ENCODE peak calls at places on chromosomes 3 and 15, in ten cellular contexts. C is heart left ventricle, P is tibial nerve, T is stomach, X is A549, Z is GM12891, J is GM12878, Q is testis, R is IMR-90, N is breast epithelium. A is an unnamed sample.

GRCh38 chr15:80403712-80404056 is 498 bp upstream of the ARNT2 start:
- DNase-seq in J (no peak), C (no peak), Q (no peak), T (no peak), Z (no peak), R (no peak), P (no peak), N (no peak), X (peak), A (no peak)

GRCh38 chr3:66075281-66075680 is 36.6 kb upstream of the MAGI1 start:
- DNase-seq in P (no peak), N (no peak), R (peak), Z (no peak), T (no peak), J (no peak), Q (no peak), X (no peak), C (no peak), A (peak)

GRCh38 chr3:52231502-52232278 is 6.2 kb upstream of the TLR9 start:
- DNase-seq in J (no peak), P (peak), T (peak), X (peak), Z (peak), N (peak), C (peak), Q (peak), R (peak), A (no peak)

GRCh38 chr3:182618085-182618732 is 175.1 kb upstream of the ATP11B start:
- DNase-seq in Z (no peak), P (peak), C (no peak), X (no peak), N (no peak), Q (no peak), R (no peak), J (no peak), T (no peak), A (no peak)

GRCh38 chr15:60975951-60976350 is 253.2 kb downstream of the RORA start:
- DNase-seq in T (no peak), P (no peak), C (no peak), X (no peak), N (no peak), R (no peak), Q (no peak), Z (no peak), J (no peak), A (no peak)

GRCh38 chr3:181561605-181562031 is 150.1 kb upstream of the SOX2 start:
- DNase-seq in C (no peak), Q (no peak), X (no peak), P (no peak), R (no peak), N (no peak), J (no peak), T (no peak), Z (no peak), A (no peak)

GRCh38 chr3:2334921-2335320 is 236.3 kb downstream of the CNTN4 start:
- DNase-seq in Q (no peak), X (no peak), J (no peak), C (no peak), Z (no peak), N (no peak), R (no peak), P (no peak), T (no peak), A (no peak)

GRCh38 chr3:184685646-184686045 is 26.2 kb downstream of the MAGEF1 start:
- DNase-seq in Q (no peak), X (no peak), T (no peak), J (no peak), C (no peak), P (no peak), Z (no peak), R (no peak), N (no peak), A (no peak)

GRCh38 chr3:28050895-28051294 is 190.5 kb upstream of the CMC1 start:
- DNase-seq in X (peak), Q (no peak), C (no peak), Z (no peak), N (no peak), T (no peak), P (no peak), R (peak), J (no peak), A (no peak)

GRCh38 chr3:192515661-192516040 is 211.7 kb downstream of the FGF12 start:
- DNase-seq in Q (no peak), P (no peak), N (no peak), T (no peak), X (no peak), R (no peak), J (no peak), C (no peak), Z (no peak), A (no peak)

GRCh38 chr3:102400766-102401165 is 34.0 kb upstream of the ZPLD1 start:
- DNase-seq in R (peak), Z (no peak), N (no peak), Q (no peak), P (no peak), J (no peak), C (no peak), X (no peak), T (no peak), A (peak)

GRCh38 chr15:66497502-66498455 is at the start of gene SNAPC5:
- DNase-seq in J (peak), N (peak), T (peak), X (peak), R (peak), P (peak), Z (peak), Q (peak), C (peak), A (peak)

GRCh38 chr3:72032435-72033118 is 247.6 kb upstream of the PROK2 start:
- DNase-seq in N (no peak), R (no peak), C (no peak), J (no peak), X (no peak), Q (no peak), Z (no peak), P (no peak), T (no peak), A (no peak)

GRCh38 chr15:62307551-62307950 is 142.5 kb upstream of the C2CD4B start:
- DNase-seq in Q (no peak), X (no peak), J (no peak), N (no peak), C (no peak), T (no peak), Z (no peak), R (peak), P (no peak), A (peak)

GRCh38 chr3:65925254-65925954 is 113.3 kb downstream of the MAGI1 start:
- DNase-seq in J (no peak), Q (no peak), X (no peak), Z (no peak), N (no peak), P (no peak), C (no peak), T (peak), R (no peak), A (no peak)

GRCh38 chr15:41603941-41604660 is 45.1 kb downstream of the TYRO3 start:
- DNase-seq in Q (peak), X (peak), P (peak), R (peak), N (peak), T (peak), J (no peak), Z (peak), C (peak), A (peak)

GRCh38 chr3:129268396-129268795 is 10.3 kb upstream of the HMCES start:
- DNase-seq in R (no peak), Z (no peak), N (no peak), P (no peak), C (no peak), T (no peak), Q (no peak), J (no peak), X (no peak), A (no peak)

GRCh38 chr3:135760581-135760980 is 204.9 kb upstream of the PPP2R3A start:
- DNase-seq in C (no peak), Q (no peak), T (no peak), Z (no peak), J (no peak), X (no peak), N (no peak), P (no peak), R (no peak), A (no peak)

DNA sequence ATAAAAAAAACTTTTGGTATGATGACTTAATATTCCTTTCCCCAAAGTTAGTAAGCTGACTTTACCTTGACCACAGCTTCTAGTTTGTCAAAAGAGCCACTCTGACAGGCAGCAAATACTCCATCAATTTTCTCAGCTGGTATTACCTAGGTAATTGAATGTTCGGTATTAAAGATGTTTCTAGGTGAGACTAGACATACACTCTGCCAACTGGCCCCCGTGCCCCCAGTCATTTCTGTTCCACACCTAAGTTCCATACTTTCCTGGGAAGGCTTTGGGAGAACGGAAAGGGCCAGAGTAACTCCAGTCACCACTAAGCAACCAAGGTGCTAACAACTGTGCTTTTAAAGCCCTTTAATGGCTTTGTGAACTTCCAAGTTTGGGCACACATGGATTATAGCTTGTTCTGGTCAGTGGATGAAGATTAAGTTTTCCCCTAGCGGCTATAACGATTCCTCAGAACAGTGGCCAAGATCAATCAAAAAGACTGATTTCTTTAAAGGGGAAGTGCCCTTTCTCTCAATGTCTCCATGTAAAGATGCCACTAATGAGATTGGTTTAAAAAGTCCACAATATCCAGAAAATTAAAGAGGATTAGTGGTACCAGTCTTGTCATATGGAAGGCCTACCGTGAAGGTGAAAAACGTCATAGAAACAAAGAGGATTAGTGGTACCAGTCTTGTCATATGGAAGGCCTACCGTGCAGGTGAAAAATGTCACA is 7.0 kb downstream of the EIF4A2 start:
- DNase-seq in Z (no peak), J (no peak), P (no peak), R (peak), Q (no peak), C (no peak), T (no peak), X (peak), N (no peak), A (no peak)
- TF ChIP-seq POLR2A in Z (peak), J (peak), P (no peak), R (peak), Q (no peak), C (no peak), T (no peak), X (no peak), N (no peak), A (no peak)

DNA sequence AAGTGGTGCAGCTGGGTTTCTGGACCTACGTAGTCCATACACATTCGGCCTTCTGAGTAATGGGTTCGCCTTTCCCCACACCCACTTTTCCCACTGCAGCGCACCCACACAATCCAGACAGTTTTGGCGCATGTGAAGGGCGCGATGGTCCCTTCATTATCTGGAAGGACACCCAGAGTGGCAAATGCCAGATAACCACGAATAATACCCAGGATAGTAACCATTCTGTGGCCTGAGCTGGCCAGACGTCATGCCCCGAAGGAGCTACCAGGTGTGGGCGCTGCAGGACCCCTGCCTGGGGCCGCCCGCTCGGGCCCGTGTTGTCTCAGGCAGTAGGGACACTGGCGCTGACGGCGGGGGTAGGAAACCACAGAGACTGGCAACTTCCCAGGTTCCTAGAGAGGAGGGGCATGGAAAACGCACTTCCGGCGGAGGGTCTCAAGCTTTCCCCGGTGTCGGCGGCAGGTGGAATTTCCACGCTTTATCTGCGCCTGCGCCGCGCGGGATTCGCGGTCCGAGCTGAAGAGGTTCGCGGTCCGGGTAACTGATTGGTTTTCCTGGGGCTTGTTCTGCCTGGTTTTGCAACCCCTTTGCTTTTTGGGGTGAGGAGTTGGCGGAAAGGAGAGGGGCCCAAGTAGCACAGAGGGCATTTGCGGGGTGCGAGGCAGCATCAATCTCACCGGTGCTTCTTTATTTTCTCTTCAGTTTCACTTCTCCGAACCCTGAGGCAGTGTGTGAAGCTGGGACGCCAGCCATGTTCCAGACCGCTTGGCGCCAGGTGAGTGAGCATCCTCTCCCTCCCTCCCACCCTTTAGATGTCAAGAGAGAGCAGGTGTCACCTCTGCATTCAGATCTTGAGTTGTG is at the start of gene ZNF620:
- DNase-seq in J (no peak), Q (peak), C (peak), Z (peak), P (peak), R (peak), T (peak), X (peak), N (peak), A (peak)
- TF ChIP-seq POLR2A in J (no peak), Q (no peak), C (no peak), Z (no peak), P (peak), R (peak), T (no peak), X (peak), N (no peak), A (no peak)

GRCh38 chr15:39887832-39888231 is 32.2 kb downstream of the GPR176 start:
- DNase-seq in C (no peak), T (peak), J (no peak), Q (peak), N (no peak), R (peak), P (peak), Z (no peak), X (peak), A (no peak)
- TF ChIP-seq POLR2A in C (no peak), T (no peak), J (no peak), Q (no peak), N (no peak), R (no peak), P (no peak), Z (no peak), X (no peak), A (no peak)

DNA sequence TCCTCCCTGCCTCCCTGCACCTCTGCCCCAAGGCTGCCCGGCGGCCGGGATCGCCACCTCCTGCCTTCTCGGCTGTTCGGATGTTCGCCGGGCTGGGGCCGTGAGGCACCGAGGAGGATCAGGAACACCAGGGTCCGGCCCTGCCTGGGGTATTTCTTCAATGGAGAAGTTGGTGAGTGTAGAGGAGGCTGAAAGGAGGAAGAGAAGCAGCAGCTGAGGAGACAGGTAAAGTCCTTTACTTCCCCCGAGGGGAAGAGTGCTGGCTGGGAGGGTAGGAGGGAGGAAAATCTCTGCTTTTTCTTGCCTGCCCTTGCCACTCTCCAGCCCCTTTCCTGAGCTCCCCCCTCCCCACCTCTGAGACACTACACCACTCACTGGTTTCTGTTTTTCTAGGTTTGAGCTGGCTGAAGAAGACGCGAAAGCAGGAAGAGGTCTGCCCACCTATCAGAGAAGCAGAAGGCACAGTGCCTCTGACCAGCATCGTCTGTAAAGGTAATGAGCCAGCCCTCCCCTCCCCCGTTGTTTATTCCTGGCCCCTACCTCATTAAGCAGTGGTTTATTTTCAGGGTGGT is 519 bp downstream of the ASB7 start:
- DNase-seq in T (no peak), P (no peak), R (peak), N (peak), J (peak), X (peak), Q (peak), C (no peak), Z (peak), A (peak)
- TF ChIP-seq POLR2A in T (no peak), P (no peak), R (no peak), N (no peak), J (peak), X (no peak), Q (no peak), C (no peak), Z (peak), A (peak)

GRCh38 chr3:15426579-15427118 is 695 bp downstream of the METTL6 start:
- DNase-seq in P (no peak), T (no peak), Z (no peak), C (no peak), R (no peak), J (no peak), X (no peak), Q (no peak), N (no peak), A (no peak)
- TF ChIP-seq POLR2A in P (no peak), T (no peak), Z (no peak), C (no peak), R (no peak), J (no peak), X (no peak), Q (no peak), N (no peak), A (no peak)

GRCh38 chr15:74780523-74780982 is 1.3 kb upstream of the CSK start:
- DNase-seq in Q (no peak), T (no peak), R (no peak), N (no peak), J (no peak), X (no peak), C (no peak), Z (no peak), P (no peak), A (no peak)

GRCh38 chr15:74783072-74783807 is 1.4 kb downstream of the CSK start:
- DNase-seq in C (no peak), Q (no peak), P (no peak), N (no peak), J (no peak), R (peak), X (no peak), T (no peak), Z (no peak), A (no peak)

GRCh38 chr15:74782596-74783071 is 754 bp downstream of the CSK start:
- DNase-seq in T (no peak), N (no peak), Z (no peak), R (no peak), X (no peak), C (no peak), Q (no peak), J (no peak), P (no peak), A (no peak)

GRCh38 chr15:74780983-74781672 is 752 bp upstream of the CSK start:
- DNase-seq in T (no peak), R (peak), P (no peak), N (no peak), C (no peak), X (no peak), Q (peak), Z (no peak), J (no peak), A (no peak)

DNA sequence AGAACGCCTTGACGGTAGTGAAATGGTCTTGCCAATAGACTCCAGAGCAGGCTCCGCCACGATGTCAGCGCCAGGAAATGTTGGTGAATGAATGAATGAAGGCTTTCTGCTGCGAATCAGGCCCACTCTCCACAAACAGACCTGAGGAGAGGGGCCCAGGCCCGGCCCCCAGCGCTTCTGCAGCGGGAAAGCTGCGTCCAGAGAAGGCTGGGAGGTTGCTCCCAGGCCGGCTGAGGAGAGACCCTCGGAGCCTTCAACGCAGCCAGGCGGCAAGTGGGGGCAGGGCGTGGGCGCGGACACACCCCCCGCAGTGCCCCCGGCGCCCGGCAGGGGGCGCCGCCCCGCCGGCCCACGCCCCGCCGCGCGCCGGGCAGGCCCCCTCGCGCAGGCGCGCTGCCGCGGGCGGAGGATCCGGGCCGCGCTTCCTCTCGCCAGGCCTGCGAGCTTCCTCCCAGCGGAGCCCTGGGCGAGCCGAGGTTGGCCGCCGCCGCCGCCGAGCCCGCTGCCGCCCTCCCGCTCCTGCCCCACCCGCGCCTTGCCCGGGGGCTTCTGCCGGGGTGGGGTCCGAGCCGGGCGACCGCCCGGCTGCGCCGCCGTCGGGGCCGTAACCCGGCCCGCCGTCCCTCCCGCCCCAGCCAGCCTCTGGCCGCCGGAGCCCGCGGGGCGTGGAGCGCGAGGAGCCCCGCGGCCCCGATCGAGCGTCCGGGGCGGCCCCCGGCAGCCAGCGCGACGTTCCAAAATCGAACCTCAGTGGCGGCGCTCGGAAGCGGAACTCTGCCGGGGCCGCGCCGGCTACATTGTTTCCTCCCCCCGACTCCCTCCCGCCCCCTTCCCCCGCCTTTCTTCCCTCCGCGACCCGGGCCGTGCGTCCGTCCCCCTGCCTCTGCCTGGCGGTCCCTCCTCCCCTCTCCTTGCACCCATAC is at the start of gene CSK:
- DNase-seq in N (no peak), X (peak), Q (peak), J (no peak), Z (peak), R (peak), T (peak), P (no peak), C (peak), A (peak)
- TF ChIP-seq POLR2A in N (no peak), X (peak), Q (no peak), J (peak), Z (peak), R (no peak), T (no peak), P (peak), C (no peak), A (peak)